ENCODE peak calls at places on chromosomes 2 and 18, in eight cellular contexts. R is cardiac fibroblast; D is dorsolateral prefrontal cortex; X is CD4-positive, alpha-beta T cell; I is AG10803; M is uterus; F is upper lobe of right lung; S is upper lobe of left lung. A is an unnamed sample.

GRCh38 chr2:100818606-100819364 is 1.2 kb upstream of the NPAS2 start:
- DNase-seq in R (peak; percentile 92), D (no peak), X (no peak), I (peak; percentile 65), M (peak; percentile 59), F (peak; percentile 80), S (peak; percentile 72), A (peak; percentile 43)

GRCh38 chr18:50816767-50817166 is 3.0 kb downstream of the MRO start:
- DNase-seq in R (no peak), D (no peak), X (no peak), I (no peak), M (no peak), F (no peak), S (no peak), A (no peak)

GRCh38 chr2:227033471-227034148 is 130.4 kb downstream of the COL4A4 start:
- DNase-seq in R (peak; percentile 56), D (no peak), X (no peak), I (peak; percentile 54), M (no peak), F (no peak), S (no peak), A (peak; percentile 57)

GRCh38 chr2:39127973-39128372 is 7.1 kb upstream of the SOS1 start:
- DNase-seq in R (peak; percentile 36), D (no peak), X (peak; percentile 15), I (peak; percentile 55), M (no peak), F (no peak), S (peak; percentile 48), A (no peak)

GRCh38 chr2:101989740-101990460 is 1.9 kb upstream of the IL1R2 start:
- DNase-seq in R (no peak), D (no peak), X (no peak), I (no peak), M (no peak), F (no peak), S (peak; percentile 62), A (no peak)

GRCh38 chr2:234996467-234997270 is 44.9 kb downstream of the SH3BP4 start:
- DNase-seq in R (peak; percentile 65), D (no peak), X (no peak), I (peak; percentile 84), M (no peak), F (no peak), S (no peak), A (no peak)

GRCh38 chr18:54517521-54517920 is 73.5 kb upstream of the DYNAP start:
- DNase-seq in R (no peak), D (no peak), X (no peak), I (no peak), M (no peak), F (no peak), S (no peak), A (no peak)

GRCh38 chr2:201759567-201759966 is 21.2 kb downstream of the ALS2 start:
- DNase-seq in R (no peak), D (no peak), X (no peak), I (no peak), M (no peak), F (no peak), S (no peak), A (no peak)

GRCh38 chr2:181457121-181457740 is at the start of gene ITGA4:
- DNase-seq in R (peak; percentile 79), D (no peak), X (peak; percentile 77), I (peak; percentile 78), M (peak; percentile 61), F (peak; percentile 87), S (peak; percentile 74), A (peak; percentile 71)

GRCh38 chr2:101002562-101003277 is 631 bp downstream of the RPL31 start:
- DNase-seq in R (peak; percentile 33), D (no peak), X (no peak), I (no peak), M (no peak), F (no peak), S (no peak), A (no peak)

GRCh38 chr18:5630766-5631413 is 87.1 kb upstream of the EPB41L3 start:
- DNase-seq in R (no peak), D (no peak), X (no peak), I (no peak), M (no peak), F (no peak), S (no peak), A (no peak)

GRCh38 chr2:145812163-145812554 is 1292.2 kb upstream of the ZEB2 start:
- DNase-seq in R (no peak), D (no peak), X (no peak), I (no peak), M (no peak), F (no peak), S (no peak), A (no peak)

GRCh38 chr2:190587106-190587505 is 52.6 kb upstream of the NEMP2 start:
- DNase-seq in R (no peak), D (no peak), X (no peak), I (no peak), M (no peak), F (no peak), S (no peak), A (no peak)

GRCh38 chr18:13558132-13558531 is 168.2 kb downstream of the FAM210A start:
- DNase-seq in R (peak; percentile 27), D (no peak), X (no peak), I (peak; percentile 49), M (no peak), F (no peak), S (peak; percentile 43), A (no peak)

GRCh38 chr2:52639692-52640091 is 1127.9 kb upstream of the CHAC2 start:
- DNase-seq in R (no peak), D (no peak), X (no peak), I (no peak), M (no peak), F (no peak), S (no peak), A (no peak)

GRCh38 chr2:215020283-215020682 is 118.1 kb downstream of the ABCA12 start:
- DNase-seq in R (no peak), D (no peak), X (no peak), I (no peak), M (no peak), F (no peak), S (no peak), A (no peak)

GRCh38 chr2:233470007-233470687 is 96.4 kb downstream of the USP40 start:
- DNase-seq in R (peak; percentile 13), D (peak; percentile 68), X (no peak), I (no peak), M (peak; percentile 48), F (peak; percentile 66), S (no peak), A (no peak)

GRCh38 chr18:80201739-80202138 is 45.6 kb downstream of the PARD6G start:
- DNase-seq in R (no peak), D (no peak), X (no peak), I (no peak), M (no peak), F (no peak), S (no peak), A (no peak)

GRCh38 chr2:10331702-10332401 is 29.1 kb downstream of the HPCAL1 start:
- DNase-seq in R (no peak), D (no peak), X (peak; percentile 67), I (no peak), M (no peak), F (no peak), S (peak; percentile 72), A (no peak)

GRCh38 chr2:43879261-43879660 is 40.5 kb downstream of the ABCG8 start:
- DNase-seq in R (peak; percentile 13), D (no peak), X (no peak), I (no peak), M (no peak), F (no peak), S (no peak), A (no peak)

GRCh38 chr2:128384446-128384845 is 65.8 kb upstream of the HS6ST1 start:
- DNase-seq in R (no peak), D (no peak), X (no peak), I (no peak), M (no peak), F (peak; percentile 28), S (peak; percentile 12), A (no peak)

GRCh38 chr2:121211689-121212151 is 73.3 kb downstream of the TFCP2L1 start:
- DNase-seq in R (no peak), D (no peak), X (no peak), I (no peak), M (no peak), F (no peak), S (peak; percentile 54), A (no peak)

GRCh38 chr2:115165529-115166109 is 723.2 kb downstream of the DPP10 start:
- DNase-seq in R (peak; percentile 63), D (no peak), X (no peak), I (peak; percentile 33), M (no peak), F (no peak), S (no peak), A (no peak)

GRCh38 chr18:1917546-1917945 is 653.8 kb downstream of the METTL4 start:
- DNase-seq in R (no peak), D (no peak), X (no peak), I (no peak), M (no peak), F (no peak), S (no peak), A (no peak)

GRCh38 chr2:231613655-231614558 is 21.2 kb downstream of the TEX44 start:
- DNase-seq in R (peak; percentile 77), D (peak; percentile 85), X (peak; percentile 34), I (peak; percentile 72), M (peak; percentile 93), F (peak; percentile 90), S (peak; percentile 80), A (peak; percentile 72)
- TF ChIP-seq CTCF in R (no peak), D (peak; percentile 39), X (no peak), I (no peak), M (peak; percentile 63), F (peak; percentile 46), S (no peak), A (peak; percentile 46)

GRCh38 chr18:73563345-73563744 is 584.3 kb downstream of the FBXO15 start:
- DNase-seq in R (peak; percentile 84), D (no peak), X (no peak), I (peak; percentile 77), M (no peak), F (no peak), S (no peak), A (no peak)
- TF ChIP-seq CTCF in R (no peak), D (no peak), X (no peak), I (no peak), M (no peak), F (no peak), S (no peak), A (no peak)

DNA sequence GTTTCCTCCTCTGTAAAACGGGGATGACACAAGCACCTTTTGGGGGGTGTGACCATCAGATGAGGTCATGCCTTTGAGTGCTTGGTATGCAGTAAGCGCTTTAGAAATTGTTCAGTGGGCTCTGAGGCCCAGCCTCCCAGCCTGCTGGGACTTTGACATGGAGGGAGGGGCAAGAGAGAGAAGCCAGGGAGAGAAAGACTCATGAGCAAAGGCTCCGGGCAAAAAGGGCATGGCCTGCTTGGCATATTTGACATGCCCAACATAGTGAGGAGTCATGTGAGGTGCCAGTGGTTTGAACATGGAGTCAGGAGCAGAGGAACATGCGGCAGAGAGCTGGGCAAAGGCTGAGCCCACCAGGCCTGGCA is 14.0 kb downstream of the TNS1 start:
- DNase-seq in R (no peak), D (no peak), X (no peak), I (peak; percentile 54), M (no peak), F (peak; percentile 63), S (peak; percentile 46), A (no peak)
- TF ChIP-seq CTCF in R (no peak), D (no peak), X (peak; percentile 32), I (no peak), M (no peak), F (peak; percentile 3), S (no peak), A (no peak)

GRCh38 chr2:79529636-79530035 is 16.8 kb downstream of the CTNNA2 start:
- DNase-seq in R (no peak), D (no peak), X (no peak), I (no peak), M (no peak), F (no peak), S (no peak), A (no peak)

GRCh38 chr2:79530443-79530842 is 17.6 kb downstream of the CTNNA2 start:
- DNase-seq in R (no peak), D (no peak), X (no peak), I (peak; percentile 1), M (no peak), F (no peak), S (no peak), A (no peak)
- TF ChIP-seq CTCF in R (no peak), D (no peak), X (no peak), I (peak; percentile 2), M (no peak), F (no peak), S (no peak), A (peak; percentile 50)